ENCODE peak calls at places on chromosomes 4 and X, in ten cellular contexts. One of them, this sample, is unnamed.
A peak's percentile ranks its signal among the peaks of the same experiment; 100 is the strongest.

GRCh38 chr4:2412885-2413716 is 5.3 kb downstream of the ZFYVE28 start:
- DNase-seq in AG04450: peak; percentile 33
- DNase-seq in NCI-H774: peak; percentile 35
- DNase-seq in stimulated activated CD8-positive, alpha-beta memory T cell treated with anti-CD3 and anti-CD28 coated beads, Interleukin-15, amount 100 ng/mL, for 1 hour: peak; percentile 75
- DNase-seq in uterus: peak; percentile 63
- DNase-seq in psoas muscle: peak; percentile 91
- DNase-seq in naive thymus-derived CD8-positive, alpha-beta T cell: peak; percentile 91
- DNase-seq in stimulated activated CD4-positive, alpha-beta T cell treated with anti-CD3 and anti-CD28 coated beads, Interleukin-4, amount 100 ng/mL, for 4 hours: peak; percentile 64
- DNase-seq in AG08396: peak; percentile 91
- DNase-seq in AG09309: peak; percentile 81
- DNase-seq in this sample: peak; percentile 90

GRCh38 chr4:93828830-93829530 is 427 bp downstream of the ATOH1 start:
- DNase-seq in AG04450: no peak
- DNase-seq in NCI-H774: no peak
- DNase-seq in stimulated activated CD8-positive, alpha-beta memory T cell treated with anti-CD3 and anti-CD28 coated beads, Interleukin-15, amount 100 ng/mL, for 1 hour: no peak
- DNase-seq in uterus: no peak
- DNase-seq in psoas muscle: peak; percentile 50
- DNase-seq in naive thymus-derived CD8-positive, alpha-beta T cell: no peak
- DNase-seq in stimulated activated CD4-positive, alpha-beta T cell treated with anti-CD3 and anti-CD28 coated beads, Interleukin-4, amount 100 ng/mL, for 4 hours: no peak
- DNase-seq in AG08396: peak; percentile 18
- DNase-seq in AG09309: no peak
- DNase-seq in this sample: no peak

GRCh38 chrX:109704563-109704962 is 28.5 kb downstream of the ACSL4 start:
- DNase-seq in AG04450: no peak
- DNase-seq in NCI-H774: no peak
- DNase-seq in stimulated activated CD8-positive, alpha-beta memory T cell treated with anti-CD3 and anti-CD28 coated beads, Interleukin-15, amount 100 ng/mL, for 1 hour: no peak
- DNase-seq in uterus: no peak
- DNase-seq in psoas muscle: no peak
- DNase-seq in naive thymus-derived CD8-positive, alpha-beta T cell: no peak
- DNase-seq in stimulated activated CD4-positive, alpha-beta T cell treated with anti-CD3 and anti-CD28 coated beads, Interleukin-4, amount 100 ng/mL, for 4 hours: no peak
- DNase-seq in AG08396: no peak
- DNase-seq in AG09309: no peak
- DNase-seq in this sample: no peak

GRCh38 chrX:108122748-108123147 is 31.2 kb downstream of the ATG4A start:
- DNase-seq in AG04450: no peak
- DNase-seq in NCI-H774: no peak
- DNase-seq in stimulated activated CD8-positive, alpha-beta memory T cell treated with anti-CD3 and anti-CD28 coated beads, Interleukin-15, amount 100 ng/mL, for 1 hour: no peak
- DNase-seq in uterus: no peak
- DNase-seq in psoas muscle: no peak
- DNase-seq in naive thymus-derived CD8-positive, alpha-beta T cell: no peak
- DNase-seq in stimulated activated CD4-positive, alpha-beta T cell treated with anti-CD3 and anti-CD28 coated beads, Interleukin-4, amount 100 ng/mL, for 4 hours: no peak
- DNase-seq in AG08396: peak; percentile 9
- DNase-seq in AG09309: peak; percentile 1
- DNase-seq in this sample: no peak

GRCh38 chr4:177201614-177202013 is 108.1 kb upstream of the NEIL3 start:
- DNase-seq in AG04450: no peak
- DNase-seq in NCI-H774: no peak
- DNase-seq in stimulated activated CD8-positive, alpha-beta memory T cell treated with anti-CD3 and anti-CD28 coated beads, Interleukin-15, amount 100 ng/mL, for 1 hour: no peak
- DNase-seq in uterus: no peak
- DNase-seq in psoas muscle: no peak
- DNase-seq in naive thymus-derived CD8-positive, alpha-beta T cell: no peak
- DNase-seq in stimulated activated CD4-positive, alpha-beta T cell treated with anti-CD3 and anti-CD28 coated beads, Interleukin-4, amount 100 ng/mL, for 4 hours: no peak
- DNase-seq in AG08396: no peak
- DNase-seq in AG09309: no peak
- DNase-seq in this sample: no peak

GRCh38 chrX:2549874-2550273 is 49.1 kb upstream of the DHRSX start:
- DNase-seq in AG04450: no peak
- DNase-seq in NCI-H774: peak; percentile 47
- DNase-seq in stimulated activated CD8-positive, alpha-beta memory T cell treated with anti-CD3 and anti-CD28 coated beads, Interleukin-15, amount 100 ng/mL, for 1 hour: no peak
- DNase-seq in uterus: no peak
- DNase-seq in psoas muscle: no peak
- DNase-seq in naive thymus-derived CD8-positive, alpha-beta T cell: no peak
- DNase-seq in stimulated activated CD4-positive, alpha-beta T cell treated with anti-CD3 and anti-CD28 coated beads, Interleukin-4, amount 100 ng/mL, for 4 hours: no peak
- DNase-seq in AG08396: no peak
- DNase-seq in AG09309: no peak
- DNase-seq in this sample: no peak

GRCh38 chrX:1529328-1529727 is 7.7 kb downstream of the P2RY8 start:
- DNase-seq in AG04450: no peak
- DNase-seq in NCI-H774: no peak
- DNase-seq in stimulated activated CD8-positive, alpha-beta memory T cell treated with anti-CD3 and anti-CD28 coated beads, Interleukin-15, amount 100 ng/mL, for 1 hour: no peak
- DNase-seq in uterus: no peak
- DNase-seq in psoas muscle: no peak
- DNase-seq in naive thymus-derived CD8-positive, alpha-beta T cell: no peak
- DNase-seq in stimulated activated CD4-positive, alpha-beta T cell treated with anti-CD3 and anti-CD28 coated beads, Interleukin-4, amount 100 ng/mL, for 4 hours: no peak
- DNase-seq in AG08396: no peak
- DNase-seq in AG09309: no peak
- DNase-seq in this sample: no peak

GRCh38 chr4:57303012-57303751 is 193.0 kb upstream of the IGFBP7 start:
- DNase-seq in AG04450: no peak
- DNase-seq in NCI-H774: no peak
- DNase-seq in stimulated activated CD8-positive, alpha-beta memory T cell treated with anti-CD3 and anti-CD28 coated beads, Interleukin-15, amount 100 ng/mL, for 1 hour: no peak
- DNase-seq in uterus: no peak
- DNase-seq in psoas muscle: no peak
- DNase-seq in naive thymus-derived CD8-positive, alpha-beta T cell: no peak
- DNase-seq in stimulated activated CD4-positive, alpha-beta T cell treated with anti-CD3 and anti-CD28 coated beads, Interleukin-4, amount 100 ng/mL, for 4 hours: no peak
- DNase-seq in AG08396: no peak
- DNase-seq in AG09309: no peak
- DNase-seq in this sample: no peak

GRCh38 chr4:68077737-68078136 is 51.9 kb downstream of the TMPRSS11F start:
- DNase-seq in AG04450: no peak
- DNase-seq in NCI-H774: no peak
- DNase-seq in stimulated activated CD8-positive, alpha-beta memory T cell treated with anti-CD3 and anti-CD28 coated beads, Interleukin-15, amount 100 ng/mL, for 1 hour: no peak
- DNase-seq in uterus: no peak
- DNase-seq in psoas muscle: no peak
- DNase-seq in naive thymus-derived CD8-positive, alpha-beta T cell: no peak
- DNase-seq in stimulated activated CD4-positive, alpha-beta T cell treated with anti-CD3 and anti-CD28 coated beads, Interleukin-4, amount 100 ng/mL, for 4 hours: no peak
- DNase-seq in AG08396: no peak
- DNase-seq in AG09309: no peak
- DNase-seq in this sample: no peak

GRCh38 chrX:95318882-95319281 is 1365.8 kb upstream of the DIAPH2 start:
- DNase-seq in AG04450: no peak
- DNase-seq in NCI-H774: no peak
- DNase-seq in stimulated activated CD8-positive, alpha-beta memory T cell treated with anti-CD3 and anti-CD28 coated beads, Interleukin-15, amount 100 ng/mL, for 1 hour: no peak
- DNase-seq in uterus: no peak
- DNase-seq in psoas muscle: no peak
- DNase-seq in naive thymus-derived CD8-positive, alpha-beta T cell: no peak
- DNase-seq in stimulated activated CD4-positive, alpha-beta T cell treated with anti-CD3 and anti-CD28 coated beads, Interleukin-4, amount 100 ng/mL, for 4 hours: no peak
- DNase-seq in AG08396: peak; percentile 3
- DNase-seq in AG09309: no peak
- DNase-seq in this sample: no peak

GRCh38 chrX:133922390-133922772 is 63.0 kb downstream of the GPC3 start:
- DNase-seq in AG04450: no peak
- DNase-seq in NCI-H774: no peak
- DNase-seq in stimulated activated CD8-positive, alpha-beta memory T cell treated with anti-CD3 and anti-CD28 coated beads, Interleukin-15, amount 100 ng/mL, for 1 hour: no peak
- DNase-seq in uterus: no peak
- DNase-seq in psoas muscle: no peak
- DNase-seq in naive thymus-derived CD8-positive, alpha-beta T cell: no peak
- DNase-seq in stimulated activated CD4-positive, alpha-beta T cell treated with anti-CD3 and anti-CD28 coated beads, Interleukin-4, amount 100 ng/mL, for 4 hours: no peak
- DNase-seq in AG08396: no peak
- DNase-seq in AG09309: no peak
- DNase-seq in this sample: no peak

GRCh38 chr4:3417448-3417847 is 24.3 kb upstream of the HGFAC start:
- DNase-seq in AG04450: no peak
- DNase-seq in NCI-H774: no peak
- DNase-seq in stimulated activated CD8-positive, alpha-beta memory T cell treated with anti-CD3 and anti-CD28 coated beads, Interleukin-15, amount 100 ng/mL, for 1 hour: no peak
- DNase-seq in uterus: peak; percentile 8
- DNase-seq in psoas muscle: peak; percentile 36
- DNase-seq in naive thymus-derived CD8-positive, alpha-beta T cell: no peak
- DNase-seq in stimulated activated CD4-positive, alpha-beta T cell treated with anti-CD3 and anti-CD28 coated beads, Interleukin-4, amount 100 ng/mL, for 4 hours: no peak
- DNase-seq in AG08396: no peak
- DNase-seq in AG09309: no peak
- DNase-seq in this sample: no peak

This sample was measured in stimulated activated naive CD4-positive, alpha-beta T cell treated with Interleukin-2 at 50 U/mL for 16 hours.